ENCODE peak calls at places on chromosomes 16 and 17, in ten cellular contexts. V, N, T, A, G, R, Z, D, B and I are unnamed samples.

GRCh38 chr17:64509179-64509578 is 2.4 kb downstream of the CEP95 start:
- DNase-seq in V (no peak), N (no peak), T (no peak), A (no peak), G (no peak), R (no peak), Z (no peak), D (no peak), B (no peak), I (no peak)

GRCh38 chr17:79777166-79777843 is 643 bp upstream of the CBX2 start:
- DNase-seq in V (peak; percentile 87), N (no peak), T (no peak), A (peak; percentile 40), G (peak; percentile 67), R (peak; percentile 70), Z (peak; percentile 87), D (no peak), B (no peak), I (no peak)

GRCh38 chr17:40557531-40558299 is 7.6 kb downstream of the CCR7 start:
- DNase-seq in V (no peak), N (no peak), T (no peak), A (no peak), G (no peak), R (no peak), Z (no peak), D (no peak), B (no peak), I (no peak)

GRCh38 chr17:7404737-7405412 is 978 bp upstream of the TMEM256 start:
- DNase-seq in V (peak; percentile 88), N (no peak), T (peak; percentile 66), A (no peak), G (no peak), R (peak; percentile 72), Z (peak; percentile 56), D (no peak), B (no peak), I (no peak)

GRCh38 chr17:17792143-17792550 is 44.6 kb downstream of the SREBF1 start:
- DNase-seq in V (no peak), N (no peak), T (no peak), A (no peak), G (no peak), R (no peak), Z (no peak), D (no peak), B (no peak), I (no peak)

GRCh38 chr17:48566717-48567116 is 11.4 kb downstream of the HOXB4 start:
- DNase-seq in V (no peak), N (no peak), T (no peak), A (no peak), G (no peak), R (no peak), Z (no peak), D (no peak), B (no peak), I (no peak)

GRCh38 chr16:1523581-1524245 is 9.8 kb upstream of the TMEM204 start:
- DNase-seq in V (no peak), N (no peak), T (no peak), A (no peak), G (no peak), R (no peak), Z (no peak), D (no peak), B (no peak), I (no peak)

GRCh38 chr17:40614431-40615294 is 33.0 kb downstream of the SMARCE1 start:
- DNase-seq in V (no peak), N (no peak), T (no peak), A (no peak), G (no peak), R (no peak), Z (no peak), D (no peak), B (no peak), I (no peak)

GRCh38 chr16:85136705-85137322 is 24.5 kb upstream of the CIBAR2 start:
- DNase-seq in V (no peak), N (peak; percentile 32), T (no peak), A (no peak), G (peak; percentile 67), R (peak; percentile 70), Z (no peak), D (no peak), B (no peak), I (no peak)

GRCh38 chr17:73773702-73774101 is 129.5 kb upstream of the SDK2 start:
- DNase-seq in V (no peak), N (no peak), T (no peak), A (peak; percentile 50), G (peak; percentile 54), R (no peak), Z (no peak), D (no peak), B (no peak), I (no peak)

GRCh38 chr17:54992797-54993639 is 24.5 kb downstream of the STXBP4 start:
- DNase-seq in V (no peak), N (peak; percentile 58), T (no peak), A (peak; percentile 57), G (peak; percentile 66), R (no peak), Z (peak; percentile 49), D (peak; percentile 10), B (peak; percentile 35), I (peak; percentile 14)

GRCh38 chr17:32259596-32259995 is 6.0 kb upstream of the RHBDL3 start:
- DNase-seq in V (no peak), N (peak; percentile 62), T (no peak), A (peak; percentile 48), G (peak; percentile 75), R (no peak), Z (no peak), D (no peak), B (peak; percentile 23), I (peak; percentile 18)

GRCh38 chr16:63749256-63749655 is 1372.6 kb downstream of the CDH11 start:
- DNase-seq in V (no peak), N (no peak), T (no peak), A (no peak), G (no peak), R (no peak), Z (no peak), D (peak; percentile 20), B (no peak), I (no peak)

GRCh38 chr17:81241648-81242420 is 2.7 kb downstream of the NDUFAF8 start:
- DNase-seq in V (peak; percentile 58), N (peak; percentile 30), T (peak; percentile 65), A (peak; percentile 23), G (peak; percentile 30), R (peak; percentile 73), Z (peak; percentile 89), D (no peak), B (no peak), I (no peak)
- H3K4me3 ChIP-seq in V (no peak overlapping the region), N (no peak overlapping the region), T (no peak overlapping the region), A (no peak overlapping the region), G (no peak overlapping the region), R (no peak overlapping the region), Z (no peak overlapping the region), D (no peak overlapping the region), B (no peak overlapping the region), I (no peak overlapping the region)

GRCh38 chr17:45424769-45425124 is 7.9 kb downstream of the ARHGAP27 start:
- DNase-seq in V (no peak), N (no peak), T (no peak), A (no peak), G (no peak), R (no peak), Z (no peak), D (no peak), B (no peak), I (no peak)

GRCh38 chr17:45426561-45426960 is 6.1 kb downstream of the ARHGAP27 start:
- DNase-seq in V (peak; percentile 39), N (no peak), T (no peak), A (no peak), G (no peak), R (peak; percentile 22), Z (no peak), D (no peak), B (no peak), I (no peak)

GRCh38 chr17:45423936-45424335 is 8.7 kb downstream of the ARHGAP27 start:
- DNase-seq in V (peak; percentile 55), N (no peak), T (no peak), A (no peak), G (no peak), R (no peak), Z (no peak), D (no peak), B (no peak), I (no peak)

GRCh38 chr17:45425984-45426413 is 6.7 kb downstream of the ARHGAP27 start:
- DNase-seq in V (peak; percentile 31), N (no peak), T (no peak), A (no peak), G (no peak), R (no peak), Z (no peak), D (no peak), B (no peak), I (no peak)

GRCh38 chr17:45425125-45425983 is 7.3 kb downstream of the ARHGAP27 start:
- DNase-seq in V (peak; percentile 92), N (peak; percentile 68), T (no peak), A (peak; percentile 29), G (peak; percentile 62), R (peak; percentile 88), Z (peak; percentile 97), D (peak; percentile 31), B (peak; percentile 22), I (peak; percentile 10)
- TF ChIP-seq CTCF in V (peak; percentile 15), N (peak; percentile 61), T (no peak), A (peak; percentile 24), G (peak; percentile 51), R (no peak), Z (peak; percentile 75), D (peak; percentile 61), B (peak; percentile 65), I (peak; percentile 54)

GRCh38 chr16:3408561-3409197 is 7.7 kb downstream of the ZNF174 start:
- DNase-seq in V (no peak), N (no peak), T (no peak), A (no peak), G (no peak), R (no peak), Z (no peak), D (no peak), B (no peak), I (no peak)

DNA sequence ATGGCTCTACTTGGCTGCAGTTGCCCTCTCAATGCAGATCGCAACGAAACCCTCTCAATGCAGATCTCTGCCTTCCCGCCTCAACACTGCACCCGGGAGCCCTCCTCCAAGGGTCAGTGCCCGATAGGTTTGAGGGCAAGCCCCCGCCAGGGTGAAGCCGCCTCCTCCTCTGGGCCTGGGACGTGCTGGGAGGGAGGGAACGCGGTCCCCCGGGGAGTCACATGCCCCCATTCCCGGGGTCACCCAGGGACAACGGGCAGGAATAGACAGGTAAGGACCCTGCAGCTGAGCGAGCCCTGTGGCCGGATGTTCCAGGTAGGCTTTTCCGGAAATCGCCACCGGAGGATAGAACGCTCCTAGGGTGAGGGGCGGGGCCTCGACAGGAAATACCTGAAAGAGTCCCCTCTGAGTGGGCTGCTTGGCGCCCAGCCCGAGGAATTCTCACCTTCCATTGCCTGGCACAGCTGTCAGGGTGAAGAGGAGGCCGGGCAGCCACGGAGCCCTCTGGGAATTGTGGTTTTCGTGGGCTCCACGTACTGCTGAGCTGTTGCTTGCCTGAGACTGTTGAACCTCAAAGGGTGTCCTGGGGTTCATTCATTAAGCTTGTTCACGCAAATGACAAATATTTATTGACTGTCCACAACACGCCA is 12.8 kb downstream of the ZNF174 start:
- DNase-seq in V (no peak), N (no peak), T (no peak), A (no peak), G (no peak), R (no peak), Z (no peak), D (no peak), B (no peak), I (no peak)
- H3K4me3 ChIP-seq in V (no peak overlapping the region), N (no peak overlapping the region), T (no peak overlapping the region), A (no peak overlapping the region), G (no peak overlapping the region), R (no peak overlapping the region), Z (no peak overlapping the region), D (no peak overlapping the region), B (no peak overlapping the region), I (no peak overlapping the region)

GRCh38 chr16:88539652-88540345 is 30.4 kb upstream of the ZC3H18 start:
- DNase-seq in V (peak; percentile 60), N (no peak), T (no peak), A (no peak), G (no peak), R (no peak), Z (no peak), D (no peak), B (no peak), I (no peak)
- TF ChIP-seq CTCF in V (no peak), N (no peak), T (no peak), A (no peak), G (no peak), R (no peak), Z (no peak), D (no peak), B (no peak), I (no peak)